ENCODE peak calls at places on chromosome 20, in six cellular contexts. W is keratinocyte, V is HL-60, A is uterus, B is mesenchymal stem cell, E is SK-N-SH. C is an unnamed sample.

GRCh38 chr20:41889871-41890224 is 271.7 kb upstream of the CHD6 start:
- DNase-seq in W (no peak), V (no peak), A (no peak), B (no peak), E (no peak), C (no peak)

GRCh38 chr20:44134897-44135810 is 51.8 kb downstream of the JPH2 start:
- DNase-seq in W (no peak), V (peak), A (no peak), B (no peak), E (peak), C (no peak)

GRCh38 chr20:13341737-13342393 is 120.8 kb downstream of the ISM1 start:
- DNase-seq in W (no peak), V (no peak), A (no peak), B (no peak), E (no peak), C (no peak)

GRCh38 chr20:62822788-62823651 is 6.2 kb downstream of the COL9A3 start:
- DNase-seq in W (no peak), V (peak), A (no peak), B (no peak), E (peak), C (no peak)

GRCh38 chr20:6483727-6484126 is 283.8 kb upstream of the BMP2 start:
- DNase-seq in W (no peak), V (no peak), A (no peak), B (no peak), E (no peak), C (no peak)

GRCh38 chr20:1326031-1326930 is 2.7 kb downstream of the SDCBP2 start:
- DNase-seq in W (no peak), V (no peak), A (peak), B (peak), E (no peak), C (peak)

GRCh38 chr20:24693466-24694156 is 224.2 kb downstream of the SYNDIG1 start:
- DNase-seq in W (no peak), V (no peak), A (no peak), B (no peak), E (peak), C (no peak)

GRCh38 chr20:8837396-8837795 is 231.5 kb upstream of the PLCB4 start:
- DNase-seq in W (no peak), V (no peak), A (no peak), B (peak), E (no peak), C (no peak)

GRCh38 chr20:44552568-44552949 is 29.8 kb upstream of the PKIG start:
- DNase-seq in W (no peak), V (no peak), A (no peak), B (no peak), E (no peak), C (no peak)

GRCh38 chr20:29873946-29874345 is 1383.5 kb upstream of the DEFB115 start:
- DNase-seq in W (no peak), V (peak), A (no peak), B (peak), E (peak), C (peak)

GRCh38 chr20:58719258-58719657 is 26.7 kb downstream of the NPEPL1 start:
- DNase-seq in W (no peak), V (no peak), A (peak), B (no peak), E (no peak), C (no peak)

GRCh38 chr20:24109537-24109936 is 121.0 kb upstream of the GGTLC1 start:
- DNase-seq in W (no peak), V (no peak), A (no peak), B (no peak), E (no peak), C (no peak)

GRCh38 chr20:13131688-13132087 is 89.4 kb upstream of the ISM1 start:
- DNase-seq in W (no peak), V (no peak), A (no peak), B (no peak), E (no peak), C (no peak)

GRCh38 chr20:23362392-23363256 is 642 bp downstream of the GZF1 start:
- DNase-seq in W (no peak), V (peak), A (no peak), B (peak), E (no peak), C (no peak)

GRCh38 chr20:55538261-55538908 is 466.9 kb downstream of the CBLN4 start:
- DNase-seq in W (no peak), V (no peak), A (no peak), B (no peak), E (no peak), C (peak)

GRCh38 chr20:25148982-25149846 is 46.3 kb upstream of the ENTPD6 start:
- DNase-seq in W (no peak), V (no peak), A (no peak), B (no peak), E (no peak), C (no peak)

GRCh38 chr20:61839912-61840441 is 225.7 kb downstream of the TAF4 start:
- DNase-seq in W (no peak), V (no peak), A (no peak), B (no peak), E (no peak), C (no peak)

GRCh38 chr20:37992802-37993538 is 40.3 kb downstream of the TTI1 start:
- DNase-seq in W (peak), V (no peak), A (no peak), B (peak), E (peak), C (peak)

GRCh38 chr20:48923149-48923718 is 1.7 kb downstream of the ARFGEF2 start:
- DNase-seq in W (no peak), V (no peak), A (no peak), B (peak), E (no peak), C (peak)

GRCh38 chr20:48171626-48172025 is 386.3 kb upstream of the SULF2 start:
- DNase-seq in W (no peak), V (no peak), A (no peak), B (no peak), E (no peak), C (no peak)

GRCh38 chr20:37727957-37728634 is 34.3 kb downstream of the CTNNBL1 start:
- DNase-seq in W (no peak), V (no peak), A (no peak), B (peak), E (no peak), C (no peak)

GRCh38 chr20:50037123-50037522 is 54.3 kb downstream of the SNAI1 start:
- DNase-seq in W (no peak), V (no peak), A (no peak), B (no peak), E (no peak), C (no peak)

GRCh38 chr20:48404598-48404997 is 423.2 kb downstream of the PREX1 start:
- DNase-seq in W (no peak), V (no peak), A (no peak), B (no peak), E (no peak), C (peak)

GRCh38 chr20:63963348-63963741 is 6.4 kb downstream of the ZNF512B start:
- DNase-seq in W (no peak), V (no peak), A (no peak), B (no peak), E (no peak), C (no peak)

GRCh38 chr20:7702141-7702540 is 238.1 kb downstream of the HAO1 start:
- DNase-seq in W (no peak), V (no peak), A (no peak), B (no peak), E (no peak), C (no peak)

C was measured in LoVo.